ENCODE peak calls at places on chromosomes 6 and 20, in nine cellular contexts. A is RWPE1, X is HS-27A, U is T-helper 9 cell, O is H4, P is tibial nerve, H is HT1080, G is germinal center, F is nucleus accumbens. M is an unnamed sample.

GRCh38 chr20:962683-963082 is 39.4 kb downstream of the RSPO4 start:
- DNase-seq in A (no peak), X (no peak), U (no peak), O (no peak), P (no peak), H (no peak), G (no peak), F (no peak), M (no peak)

GRCh38 chr6:147035891-147036290 is 168.3 kb upstream of the STXBP5 start:
- DNase-seq in A (no peak), X (no peak), U (no peak), O (no peak), P (no peak), H (no peak), G (no peak), F (no peak), M (peak; percentile 28)

GRCh38 chr20:39057911-39058310 is 95.8 kb downstream of the DHX35 start:
- DNase-seq in A (no peak), X (no peak), U (no peak), O (no peak), P (no peak), H (no peak), G (no peak), F (no peak), M (no peak)

GRCh38 chr20:62202083-62202395 is 18.0 kb downstream of the HRH3 start:
- DNase-seq in A (no peak), X (no peak), U (no peak), O (no peak), P (no peak), H (no peak), G (no peak), F (no peak), M (no peak)

GRCh38 chr6:52551483-52552277 is 25.2 kb downstream of the TRAM2 start:
- DNase-seq in A (peak; percentile 87), X (peak; percentile 97), U (no peak), O (peak; percentile 95), P (no peak), H (peak; percentile 86), G (no peak), F (peak; percentile 43), M (peak; percentile 78)

GRCh38 chr6:24673625-24674024 is 6.7 kb downstream of the ACOT13 start:
- DNase-seq in A (no peak), X (no peak), U (no peak), O (no peak), P (no peak), H (no peak), G (no peak), F (no peak), M (no peak)

GRCh38 chr6:27495386-27496135 is 22.7 kb upstream of the ZNF184 start:
- DNase-seq in A (no peak), X (peak; percentile 90), U (no peak), O (peak; percentile 84), P (peak; percentile 33), H (peak; percentile 96), G (no peak), F (peak; percentile 3), M (peak; percentile 78)

GRCh38 chr20:50129662-50130345 is 16.9 kb upstream of the UBE2V1 start:
- DNase-seq in A (peak; percentile 68), X (no peak), U (no peak), O (no peak), P (no peak), H (no peak), G (no peak), F (no peak), M (no peak)

GRCh38 chr6:166004491-166005275 is 163.0 kb downstream of the TBXT start:
- DNase-seq in A (no peak), X (no peak), U (no peak), O (no peak), P (no peak), H (no peak), G (no peak), F (no peak), M (no peak)

GRCh38 chr6:98769546-98769945 is 64.8 kb upstream of the POU3F2 start:
- DNase-seq in A (peak; percentile 24), X (no peak), U (no peak), O (no peak), P (no peak), H (peak; percentile 55), G (no peak), F (no peak), M (no peak)

GRCh38 chr6:28673800-28674671 is 148.4 kb downstream of the GPX5 start:
- DNase-seq in A (peak; percentile 64), X (no peak), U (no peak), O (peak; percentile 68), P (no peak), H (peak; percentile 77), G (no peak), F (peak; percentile 43), M (peak; percentile 58)

GRCh38 chr6:74607934-74608333 is 597.9 kb downstream of the COL12A1 start:
- DNase-seq in A (no peak), X (no peak), U (no peak), O (peak; percentile 76), P (no peak), H (no peak), G (no peak), F (no peak), M (peak; percentile 58)

GRCh38 chr6:16712250-16712930 is 48.9 kb downstream of the ATXN1 start:
- DNase-seq in A (no peak), X (no peak), U (no peak), O (no peak), P (no peak), H (peak; percentile 60), G (no peak), F (no peak), M (no peak)

GRCh38 chr6:21666200-21666671 is 72.7 kb downstream of the SOX4 start:
- DNase-seq in A (no peak), X (no peak), U (no peak), O (no peak), P (no peak), H (no peak), G (no peak), F (no peak), M (no peak)

GRCh38 chr20:741620-742019 is 26.7 kb downstream of the SLC52A3 start:
- DNase-seq in A (no peak), X (no peak), U (no peak), O (no peak), P (no peak), H (no peak), G (no peak), F (no peak), M (no peak)

GRCh38 chr20:14334306-14334930 is 3.0 kb downstream of the FLRT3 start:
- DNase-seq in A (peak; percentile 51), X (peak; percentile 34), U (no peak), O (peak; percentile 88), P (no peak), H (peak; percentile 62), G (no peak), F (peak; percentile 47), M (peak; percentile 85)

GRCh38 chr20:31606928-31607639 is 2.0 kb downstream of the ID1 start:
- DNase-seq in A (peak; percentile 78), X (no peak), U (no peak), O (peak; percentile 87), P (no peak), H (peak; percentile 88), G (no peak), F (no peak), M (peak; percentile 81)

GRCh38 chr6:14270925-14271791 is 153.6 kb downstream of the CD83 start:
- DNase-seq in A (peak; percentile 97), X (peak; percentile 99), U (no peak), O (peak; percentile 99), P (no peak), H (peak; percentile 100), G (no peak), F (no peak), M (no peak)

GRCh38 chr6:125170376-125170775 is 16.8 kb downstream of the TPD52L1 start:
- DNase-seq in A (no peak), X (no peak), U (no peak), O (no peak), P (no peak), H (no peak), G (no peak), F (no peak), M (peak; percentile 54)

GRCh38 chr20:16187956-16188616 is 385.2 kb downstream of the KIF16B start:
- DNase-seq in A (no peak), X (no peak), U (no peak), O (no peak), P (no peak), H (no peak), G (no peak), F (no peak), M (no peak)

GRCh38 chr6:33557376-33557775 is 22.7 kb downstream of the BAK1 start:
- DNase-seq in A (no peak), X (no peak), U (no peak), O (no peak), P (no peak), H (no peak), G (no peak), F (no peak), M (no peak)

GRCh38 chr6:101396552-101397173 is 3.2 kb downstream of the GRIK2 start:
- DNase-seq in A (peak; percentile 41), X (no peak), U (peak; percentile 14), O (peak; percentile 26), P (no peak), H (peak; percentile 31), G (no peak), F (no peak), M (peak; percentile 67)

GRCh38 chr20:4261333-4262284 is 246.3 kb upstream of the RNF24 start:
- DNase-seq in A (peak; percentile 21), X (no peak), U (no peak), O (no peak), P (no peak), H (no peak), G (no peak), F (no peak), M (peak; percentile 21)

GRCh38 chr6:143158113-143158581 is 97.5 kb downstream of the AIG1 start:
- DNase-seq in A (no peak), X (no peak), U (no peak), O (no peak), P (no peak), H (peak; percentile 60), G (no peak), F (no peak), M (no peak)

GRCh38 chr20:41005361-41005729 is 23.3 kb upstream of the TOP1 start:
- DNase-seq in A (peak; percentile 96), X (peak; percentile 92), U (no peak), O (peak; percentile 91), P (peak; percentile 77), H (peak; percentile 97), G (no peak), F (no peak), M (peak; percentile 97)

GRCh38 chr20:60262967-60263603 is 304.9 kb downstream of the CDH26 start:
- DNase-seq in A (peak; percentile 82), X (no peak), U (peak; percentile 59), O (no peak), P (no peak), H (peak; percentile 15), G (peak; percentile 44), F (no peak), M (no peak)

GRCh38 chr20:23918101-23918862 is 38.7 kb upstream of the CST5 start:
- DNase-seq in A (no peak), X (no peak), U (no peak), O (no peak), P (no peak), H (no peak), G (no peak), F (no peak), M (no peak)

GRCh38 chr6:21748343-21749063 is 155.0 kb downstream of the SOX4 start:
- DNase-seq in A (peak; percentile 62), X (no peak), U (no peak), O (peak; percentile 33), P (no peak), H (no peak), G (no peak), F (no peak), M (no peak)